ENCODE peak calls at places on chromosomes 13 and 19, in nine cellular contexts. X is choroid plexus epithelial cell, Y is PC-3, G is Calu3, S is adrenal gland, J is cardiac muscle cell, W is kidney, C is GM12878, D is hepatocyte. Z is an unnamed sample.

GRCh38 chr19:44176590-44176989 is 11.7 kb downstream of the ZNF226 start:
- DNase-seq in Y (no peak), D (no peak), X (peak), S (no peak), G (no peak), W (no peak), J (no peak), C (no peak), Z (no peak)

GRCh38 chr19:50909240-50910070 is 1.7 kb downstream of the KLK4 start:
- DNase-seq in S (peak), D (peak), G (peak), Y (peak), W (no peak), X (peak), C (no peak), J (peak), Z (peak)

GRCh38 chr13:60267498-60268202 is 103.9 kb upstream of the DIAPH3 start:
- DNase-seq in W (no peak), Y (no peak), X (peak), G (no peak), S (peak), C (no peak), D (peak), J (peak), Z (no peak)

GRCh38 chr13:107994137-107994536 is 221.2 kb downstream of the LIG4 start:
- DNase-seq in D (no peak), J (no peak), C (no peak), S (no peak), X (no peak), G (no peak), W (no peak), Y (no peak), Z (no peak)

GRCh38 chr19:49327878-49328544 is 3.0 kb upstream of the SLC6A16 start:
- DNase-seq in Y (peak), X (peak), J (peak), C (no peak), W (no peak), G (peak), S (no peak), D (no peak), Z (no peak)

GRCh38 chr19:33795370-33796163 is 1.1 kb upstream of the KCTD15 start:
- DNase-seq in W (peak), S (peak), X (peak), Y (peak), D (peak), J (peak), G (peak), C (no peak), Z (peak)

GRCh38 chr19:4906963-4907362 is 2.3 kb upstream of the UHRF1 start:
- DNase-seq in W (no peak), C (no peak), X (no peak), D (no peak), J (no peak), S (no peak), Y (no peak), G (no peak), Z (no peak)

GRCh38 chr19:43784981-43785808 is 4.4 kb upstream of the KCNN4 start:
- DNase-seq in S (peak), X (peak), Y (peak), J (peak), D (peak), W (no peak), G (peak), C (no peak), Z (peak)

GRCh38 chr13:87356314-87356713 is 314.9 kb upstream of the SLITRK5 start:
- DNase-seq in C (no peak), W (no peak), J (no peak), X (no peak), Y (no peak), G (peak), D (no peak), S (no peak), Z (no peak)

DNA sequence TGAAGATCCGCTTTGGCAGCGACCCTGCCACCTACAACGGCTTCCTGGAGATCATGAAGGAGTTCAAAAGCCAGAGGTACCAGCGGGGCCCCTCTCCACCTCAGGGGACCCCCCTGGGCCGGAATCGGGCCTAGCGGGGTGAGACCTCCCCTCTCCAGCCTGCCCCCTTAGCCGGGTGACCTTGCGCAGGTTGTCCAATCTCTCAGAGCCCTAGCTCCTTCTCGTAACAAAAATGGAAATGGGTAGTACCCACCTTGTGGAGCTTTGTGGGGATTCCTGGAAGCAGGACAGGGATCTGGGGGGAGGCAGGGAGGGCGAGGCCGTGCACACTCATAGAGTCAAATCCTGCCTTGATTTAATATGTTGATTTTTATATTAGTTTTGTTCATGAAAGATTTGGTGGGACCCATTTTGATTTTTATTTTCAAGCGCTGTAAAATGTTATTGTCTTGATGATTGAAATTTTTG is 658 bp downstream of the SIN3B start:
- DNase-seq in J (no peak), Y (no peak), G (no peak), X (no peak), C (no peak), S (no peak), W (no peak), D (no peak), Z (no peak)
- TF ChIP-seq CTCF in J (no peak), Y (no peak), G (no peak), X (no peak), C (no peak), S (no peak), W (no peak), D (no peak), Z (no peak)

GRCh38 chr19:41376998-41377365 is 649 bp downstream of the TMEM91 start:
- DNase-seq in Y (no peak), C (no peak), W (no peak), X (no peak), D (no peak), S (no peak), J (no peak), G (no peak), Z (no peak)
- TF ChIP-seq CTCF in Y (no peak), C (no peak), W (no peak), X (no peak), D (no peak), S (no peak), J (no peak), G (no peak), Z (no peak)

GRCh38 chr19:12777217-12778019 is 2.1 kb upstream of the HOOK2 start:
- DNase-seq in D (peak), Y (peak), S (peak), G (peak), C (no peak), J (peak), W (peak), X (peak), Z (peak)

GRCh38 chr19:12772323-12772722 is 3.0 kb downstream of the HOOK2 start:
- DNase-seq in D (no peak), X (no peak), G (no peak), J (no peak), C (no peak), W (no peak), Y (no peak), S (no peak), Z (no peak)

GRCh38 chr19:12774588-12775555 is at the start of gene HOOK2:
- DNase-seq in X (no peak), C (no peak), J (no peak), S (no peak), Y (peak), G (peak), D (peak), W (peak), Z (no peak)

GRCh38 chr19:12770922-12771321 is 4.4 kb downstream of the HOOK2 start:
- DNase-seq in G (no peak), S (no peak), X (no peak), W (no peak), D (no peak), Y (no peak), C (no peak), J (no peak), Z (no peak)

GRCh38 chr19:12773571-12773970 is 1.8 kb downstream of the HOOK2 start:
- DNase-seq in C (no peak), X (peak), J (no peak), D (no peak), W (no peak), Y (peak), S (no peak), G (no peak), Z (no peak)
- TF ChIP-seq CTCF in C (peak), X (peak), J (peak), D (peak), W (no peak), Y (peak), S (no peak), G (no peak), Z (no peak)

DNA sequence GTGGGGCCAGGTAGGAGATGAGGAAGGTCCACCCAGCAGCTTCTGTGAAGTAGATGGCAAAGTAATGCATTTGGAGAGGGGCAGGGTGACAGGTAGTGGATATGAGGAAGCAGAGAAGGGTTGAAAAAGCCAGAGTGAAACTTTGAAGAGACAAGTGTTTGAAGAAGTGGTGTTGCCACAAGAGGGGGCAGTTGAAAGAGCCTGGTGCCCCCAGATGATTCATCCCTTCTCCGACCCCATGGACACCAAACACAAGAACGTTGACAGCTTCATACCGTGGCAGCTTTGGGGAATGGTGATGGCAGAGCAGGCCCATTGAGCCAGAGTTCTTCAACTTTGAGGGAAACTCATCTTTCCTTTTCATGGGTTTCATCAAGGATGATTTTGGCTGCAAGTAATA is 19.9 kb downstream of the IFNL3 start:
- DNase-seq in Y (no peak), J (no peak), G (no peak), C (no peak), D (no peak), W (no peak), S (no peak), X (no peak), Z (no peak)
- TF ChIP-seq CTCF in Y (no peak), J (no peak), G (no peak), C (peak), D (no peak), W (no peak), S (no peak), X (no peak), Z (no peak)